ENCODE peak calls at places on chromosome 9, in seven cellular contexts. N, P, J, B, I, F and C are unnamed samples.

GRCh38 chr9:69601698-69602097 is 70.5 kb downstream of the APBA1 start:
- DNase-seq in N (no peak), P (no peak), J (no peak), B (no peak), I (no peak), F (no peak), C (no peak)

GRCh38 chr9:3992924-3993323 is 306.9 kb downstream of the GLIS3 start:
- DNase-seq in N (no peak), P (no peak), J (peak; percentile 56), B (peak; percentile 68), I (no peak), F (no peak), C (no peak)

GRCh38 chr9:91750343-91750742 is 199.7 kb downstream of the ROR2 start:
- DNase-seq in N (no peak), P (no peak), J (no peak), B (no peak), I (no peak), F (no peak), C (no peak)

GRCh38 chr9:97923529-97924108 is 1.3 kb upstream of the TRMO start:
- DNase-seq in N (peak; percentile 57), P (no peak), J (peak; percentile 70), B (peak; percentile 80), I (peak; percentile 81), F (peak; percentile 81), C (peak; percentile 84)

GRCh38 chr9:16262467-16263261 is 607.8 kb downstream of the BNC2 start:
- DNase-seq in N (no peak), P (no peak), J (peak; percentile 49), B (peak; percentile 66), I (no peak), F (no peak), C (peak; percentile 62)

GRCh38 chr9:33159058-33159759 is 7.9 kb downstream of the B4GALT1 start:
- DNase-seq in N (no peak), P (no peak), J (no peak), B (peak; percentile 35), I (no peak), F (no peak), C (peak; percentile 65)

GRCh38 chr9:96126321-96126881 is 175.6 kb downstream of the HSD17B3 start:
- DNase-seq in N (no peak), P (no peak), J (no peak), B (no peak), I (no peak), F (peak; percentile 38), C (no peak)

GRCh38 chr9:119349548-119349947 is 19.7 kb downstream of the BRINP1 start:
- DNase-seq in N (peak; percentile 29), P (no peak), J (no peak), B (no peak), I (no peak), F (peak; percentile 79), C (no peak)

GRCh38 chr9:104682642-104683041 is 11.7 kb upstream of the OR13D1 start:
- DNase-seq in N (peak; percentile 38), P (no peak), J (peak; percentile 41), B (peak; percentile 51), I (no peak), F (peak; percentile 81), C (peak; percentile 76)

GRCh38 chr9:134796882-134797281 is 83.7 kb upstream of the FCN2 start:
- DNase-seq in N (no peak), P (no peak), J (no peak), B (no peak), I (no peak), F (no peak), C (no peak)

GRCh38 chr9:77221431-77221830 is 44.1 kb downstream of the VPS13A start:
- DNase-seq in N (no peak), P (no peak), J (peak; percentile 35), B (peak; percentile 69), I (no peak), F (no peak), C (no peak)

GRCh38 chr9:128371622-128372117 is 496 bp downstream of the URM1 start:
- DNase-seq in N (no peak), P (no peak), J (no peak), B (no peak), I (no peak), F (no peak), C (no peak)

GRCh38 chr9:132670359-132670815 is at the start of gene GTF3C4:
- DNase-seq in N (peak; percentile 92), P (no peak), J (peak; percentile 41), B (peak; percentile 12), I (peak; percentile 83), F (peak; percentile 89), C (peak; percentile 78)

GRCh38 chr9:34536685-34537084 is 13.9 kb upstream of the ENHO start:
- DNase-seq in N (no peak), P (no peak), J (no peak), B (no peak), I (no peak), F (no peak), C (no peak)

GRCh38 chr9:137669261-137669672 is 50.5 kb downstream of the EHMT1 start:
- DNase-seq in N (no peak), P (no peak), J (no peak), B (no peak), I (no peak), F (peak; percentile 72), C (no peak)

GRCh38 chr9:76399831-76400230 is 5.6 kb upstream of the RFK start:
- DNase-seq in N (no peak), P (no peak), J (no peak), B (no peak), I (no peak), F (no peak), C (no peak)

GRCh38 chr9:13719981-13720380 is 440.5 kb upstream of the MPDZ start:
- DNase-seq in N (no peak), P (no peak), J (peak; percentile 96), B (peak; percentile 84), I (no peak), F (no peak), C (no peak)

GRCh38 chr9:27535701-27536118 is 6.1 kb upstream of the MOB3B start:
- DNase-seq in N (no peak), P (no peak), J (no peak), B (no peak), I (no peak), F (peak; percentile 82), C (no peak)

GRCh38 chr9:38309324-38310195 is 82.9 kb upstream of the ALDH1B1 start:
- DNase-seq in N (no peak), P (no peak), J (peak; percentile 78), B (peak; percentile 17), I (no peak), F (peak; percentile 34), C (no peak)

GRCh38 chr9:3398232-3398648 is 127.6 kb downstream of the RFX3 start:
- DNase-seq in N (no peak), P (no peak), J (no peak), B (no peak), I (peak; percentile 29), F (no peak), C (no peak)

GRCh38 chr9:93476924-93477323 is 23.5 kb upstream of the FAM120AOS start:
- DNase-seq in N (no peak), P (no peak), J (no peak), B (no peak), I (no peak), F (no peak), C (no peak)

GRCh38 chr9:115207003-115207837 is 89.3 kb upstream of the TNC start:
- DNase-seq in N (no peak), P (no peak), J (peak; percentile 61), B (peak; percentile 31), I (no peak), F (no peak), C (peak; percentile 59)

GRCh38 chr9:78295177-78295575 is 1.7 kb upstream of the PSAT1 start:
- DNase-seq in N (no peak), P (no peak), J (no peak), B (no peak), I (no peak), F (peak; percentile 22), C (no peak)

GRCh38 chr9:119375892-119376291 is 6.7 kb upstream of the BRINP1 start:
- DNase-seq in N (peak; percentile 27), P (no peak), J (peak; percentile 14), B (no peak), I (peak; percentile 7), F (peak; percentile 87), C (no peak)

GRCh38 chr9:138069731-138070456 is 192.3 kb downstream of the CACNA1B start:
- DNase-seq in N (no peak), P (no peak), J (no peak), B (no peak), I (no peak), F (no peak), C (no peak)

GRCh38 chr9:86721843-86722705 is 225.2 kb downstream of the GAS1 start:
- DNase-seq in N (no peak), P (no peak), J (peak; percentile 96), B (peak; percentile 93), I (no peak), F (no peak), C (no peak)

DNA sequence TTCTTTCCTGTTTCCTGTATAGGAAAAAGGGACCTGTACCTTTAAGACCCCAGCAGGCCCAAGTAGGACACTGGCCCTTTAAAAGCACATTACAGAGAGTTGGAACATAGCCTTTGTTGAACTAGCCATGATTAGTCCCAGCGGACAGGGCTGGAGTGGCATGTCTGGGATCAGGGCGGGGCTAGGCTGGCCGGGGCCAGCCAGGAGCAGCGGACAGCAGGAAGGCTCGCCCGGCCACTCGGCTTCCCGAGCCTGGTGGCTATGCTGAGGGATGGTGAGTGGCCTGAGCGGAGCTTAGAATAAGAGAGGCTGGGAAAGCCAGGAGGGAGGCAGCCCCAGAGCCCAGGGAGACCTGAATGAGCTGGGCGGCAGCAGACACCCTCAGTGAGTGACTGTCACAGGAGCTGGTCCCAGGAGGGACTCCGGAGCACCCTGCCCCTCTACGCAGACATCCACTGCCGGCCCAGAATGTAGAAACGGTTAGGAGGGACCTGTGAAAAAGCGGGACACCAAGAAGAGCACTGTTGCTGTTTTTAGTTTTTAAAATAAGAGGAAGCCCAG is 92.1 kb downstream of the DAB2IP start:
- DNase-seq in N (peak; percentile 81), P (no peak), J (peak; percentile 84), B (peak; percentile 89), I (no peak), F (peak; percentile 74), C (no peak)
- H3K4me1 ChIP-seq in N (peaks cover 44% of the 10 kb centered on the region), P (peaks cover 27% of the 10 kb centered on the region), J (peaks cover 31% of the 10 kb centered on the region), B (peaks cover 34% of the 10 kb centered on the region), I (peaks cover 30% of the 10 kb centered on the region), F (peaks cover 38% of the 10 kb centered on the region), C (peaks cover 5% of the 10 kb centered on the region)

GRCh38 chr9:136222166-136222895 is 17.4 kb upstream of the LHX3 start:
- DNase-seq in N (no peak), P (no peak), J (no peak), B (no peak), I (no peak), F (no peak), C (no peak)
- H3K27ac ChIP-seq in N (no peak overlapping the region), P (no peak overlapping the region), J (no peak overlapping the region), B (no peak overlapping the region), I (no peak overlapping the region), F (no peak overlapping the region), C (no peak overlapping the region)

DNA sequence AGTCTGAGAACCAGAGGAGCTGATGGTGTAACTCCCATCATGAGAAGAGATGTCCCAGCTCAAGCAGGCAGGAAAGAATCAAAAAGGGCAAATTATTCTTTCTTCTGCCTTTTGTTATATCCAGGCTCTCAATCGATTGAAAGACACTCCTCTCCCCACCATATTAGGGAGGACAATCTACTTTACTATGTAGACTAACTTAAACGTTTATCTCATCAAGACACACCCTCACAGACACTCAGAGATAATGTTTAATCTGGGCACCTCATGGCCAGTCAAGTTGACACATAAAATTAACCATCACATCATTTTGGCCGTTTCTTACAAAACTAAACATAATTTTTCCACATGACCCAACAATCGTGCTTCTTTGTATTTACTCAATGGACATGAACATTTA is 534.3 kb upstream of the RORB start:
- DNase-seq in N (no peak), P (no peak), J (no peak), B (no peak), I (no peak), F (no peak), C (no peak)
- H2AFZ ChIP-seq in N (no peak overlapping the region), P (no peak overlapping the region), J (no peak overlapping the region), B (no peak overlapping the region), I (no peak overlapping the region), F (no peak overlapping the region), C (no peak overlapping the region)

GRCh38 chr9:121154782-121155181 is 46.9 kb downstream of the RAB14 start:
- DNase-seq in N (no peak), P (no peak), J (peak; percentile 70), B (peak; percentile 34), I (no peak), F (no peak), C (peak; percentile 37)
- H3K4me1 ChIP-seq in N (peaks cover 3% of the 10 kb centered on the region), P (no peaks in the 10 kb centered on the region), J (no peaks in the 10 kb centered on the region), B (no peaks in the 10 kb centered on the region), I (no peaks in the 10 kb centered on the region), F (no peaks in the 10 kb centered on the region), C (peaks cover 22% of the 10 kb centered on the region)